ENCODE peak calls at places on chromosomes 13 and 19, in seven cellular contexts. Z is A549, E is tibial artery, X is left ventricle myocardium inferior, D is ascending aorta, P is Panc1, B is tibial nerve. N is an unnamed sample. For H3K4me1, the result is how much of the 10 kb centered on the place peaks cover.

GRCh38 chr19:38676023-38676877 is 28.8 kb downstream of the ACTN4 start:
- DNase-seq in X (no peak), B (no peak), E (no peak), D (no peak), P (no peak), Z (no peak), N (peak)

GRCh38 chr19:32123355-32123940 is 222.0 kb upstream of the ZNF507 start:
- DNase-seq in D (no peak), B (no peak), E (no peak), X (no peak), Z (no peak), P (no peak), N (no peak)

GRCh38 chr19:13037161-13037560 is 41.9 kb downstream of the NFIX start:
- DNase-seq in P (no peak), E (no peak), X (no peak), Z (peak), D (no peak), B (no peak), N (peak)

GRCh38 chr19:7540761-7541480 is 5.4 kb downstream of the PNPLA6 start:
- DNase-seq in P (no peak), X (no peak), Z (peak), E (no peak), B (no peak), D (no peak), N (no peak)

GRCh38 chr19:46919324-46919723 is 58.5 kb downstream of the ARHGAP35 start:
- DNase-seq in P (no peak), E (no peak), D (no peak), Z (no peak), B (no peak), X (no peak), N (no peak)

GRCh38 chr19:41278478-41278877 is 14.3 kb downstream of the HNRNPUL1 start:
- DNase-seq in X (no peak), P (no peak), Z (no peak), B (no peak), E (no peak), D (no peak), N (no peak)

GRCh38 chr19:1213391-1214286 is 8.1 kb downstream of the STK11 start:
- DNase-seq in P (no peak), Z (no peak), B (peak), E (peak), D (peak), X (peak), N (peak)

GRCh38 chr13:34462843-34463242 is 479.2 kb upstream of the NBEA start:
- DNase-seq in B (no peak), D (no peak), Z (peak), P (no peak), E (no peak), X (peak), N (no peak)

GRCh38 chr13:43273362-43273761 is 250.0 kb downstream of the DNAJC15 start:
- DNase-seq in B (no peak), D (no peak), P (no peak), Z (no peak), E (no peak), X (no peak), N (no peak)

GRCh38 chr19:44113784-44114390 is 688 bp downstream of the ZNF225 start:
- DNase-seq in B (no peak), D (no peak), X (no peak), E (no peak), Z (no peak), P (no peak), N (no peak)

GRCh38 chr19:44741258-44741731 is 7.2 kb upstream of the BCL3 start:
- DNase-seq in Z (peak), P (no peak), B (no peak), X (no peak), D (no peak), E (no peak), N (no peak)

GRCh38 chr19:14761607-14762006 is 16.8 kb downstream of the ADGRE2 start:
- DNase-seq in D (no peak), E (no peak), Z (no peak), B (no peak), X (no peak), P (no peak), N (no peak)

GRCh38 chr13:74134226-74134776 is at the start of gene KLF12:
- DNase-seq in P (no peak), B (peak), X (peak), D (peak), E (peak), Z (peak), N (peak)

GRCh38 chr19:18789883-18790565 is 1.1 kb downstream of the COMP start:
- DNase-seq in X (no peak), P (no peak), D (no peak), Z (no peak), B (no peak), E (peak), N (no peak)

GRCh38 chr19:524062-524674 is 7.4 kb upstream of the CDC34 start:
- DNase-seq in D (no peak), X (peak), Z (no peak), P (no peak), E (no peak), B (no peak), N (peak)

GRCh38 chr19:7199613-7200533 is 94.3 kb downstream of the INSR start:
- DNase-seq in P (no peak), Z (peak), B (no peak), D (no peak), E (no peak), X (no peak), N (no peak)

GRCh38 chr19:47229674-47230121 is 1.3 kb downstream of the BBC3 start:
- DNase-seq in P (no peak), B (peak), D (no peak), E (no peak), X (no peak), Z (peak), N (no peak)

GRCh38 chr13:102326381-102327118 is 75.3 kb downstream of the FGF14 start:
- DNase-seq in D (no peak), P (no peak), B (no peak), Z (no peak), E (no peak), X (no peak), N (no peak)

GRCh38 chr19:19599190-19599535 is 19.3 kb downstream of the PBX4 start:
- DNase-seq in D (no peak), E (no peak), P (no peak), X (no peak), B (no peak), Z (no peak), N (no peak)

GRCh38 chr19:4375164-4375619 is 25.2 kb downstream of the SH3GL1 start:
- DNase-seq in E (no peak), P (no peak), D (no peak), Z (peak), X (no peak), B (no peak), N (peak)

GRCh38 chr13:109700176-109700575 is 86.2 kb downstream of the IRS2 start:
- DNase-seq in Z (peak), B (peak), E (peak), X (peak), D (peak), P (no peak), N (peak)

GRCh38 chr19:40139533-40140287 is 49.0 kb upstream of the ZNF780A start:
- DNase-seq in Z (peak), D (no peak), E (no peak), X (no peak), P (peak), B (peak), N (no peak)

GRCh38 chr19:39405930-39406655 is 554 bp upstream of the ZFP36 start:
- DNase-seq in B (peak), E (peak), Z (no peak), D (no peak), P (peak), X (no peak), N (peak)

GRCh38 chr13:32126298-32126697 is 94.7 kb downstream of the FRY start:
- DNase-seq in X (no peak), P (no peak), B (no peak), D (no peak), E (no peak), Z (no peak), N (no peak)

GRCh38 chr19:6362024-6362344 is 653 bp downstream of the CLPP start:
- DNase-seq in X (no peak), P (no peak), B (no peak), Z (no peak), D (no peak), E (no peak), N (no peak)

GRCh38 chr19:48398329-48399235 is 5.1 kb downstream of the GRIN2D start:
- DNase-seq in E (peak), B (peak), X (peak), P (no peak), Z (peak), D (no peak), N (peak)

GRCh38 chr13:75145926-75146325 is 336.0 kb downstream of the TBC1D4 start:
- DNase-seq in Z (no peak), X (no peak), P (no peak), D (no peak), B (no peak), E (no peak), N (no peak)

GRCh38 chr13:100899720-100900316 is 225.2 kb upstream of the TMTC4 start:
- DNase-seq in Z (no peak), D (no peak), E (no peak), B (no peak), X (no peak), P (no peak), N (no peak)

GRCh38 chr19:33998739-33999345 is 173.5 kb upstream of the LSM14A start:
- DNase-seq in B (no peak), D (no peak), P (no peak), Z (peak), X (no peak), E (no peak), N (no peak)

GRCh38 chr19:13689050-13689449 is 75.3 kb upstream of the MRI1 start:
- DNase-seq in X (no peak), D (no peak), B (no peak), P (no peak), Z (peak), E (no peak), N (no peak)

GRCh38 chr13:76667551-76667950 is 218.7 kb downstream of the KCTD12 start:
- DNase-seq in B (peak), D (no peak), X (no peak), P (no peak), E (no peak), Z (peak), N (no peak)

GRCh38 chr13:37168922-37169321 is 63.5 kb upstream of the CSNK1A1L start:
- DNase-seq in E (no peak), B (no peak), D (no peak), P (no peak), X (no peak), Z (no peak), N (no peak)

GRCh38 chr13:57857945-57858344 is 226.4 kb downstream of the PCDH17 start:
- DNase-seq in P (no peak), Z (no peak), D (no peak), B (no peak), X (no peak), E (no peak), N (no peak)

GRCh38 chr13:27262546-27262945 is 8.1 kb upstream of the RASL11A start:
- DNase-seq in B (no peak), X (no peak), P (no peak), Z (no peak), D (no peak), E (no peak), N (no peak)

GRCh38 chr13:27263438-27263837 is 7.2 kb upstream of the RASL11A start:
- DNase-seq in B (no peak), P (no peak), Z (no peak), X (no peak), E (no peak), D (no peak), N (no peak)

GRCh38 chr13:27264181-27264580 is 6.4 kb upstream of the RASL11A start:
- DNase-seq in Z (no peak), D (no peak), P (no peak), X (no peak), E (no peak), B (no peak), N (no peak)

GRCh38 chr13:27266937-27267336 is 3.7 kb upstream of the RASL11A start:
- DNase-seq in E (no peak), P (no peak), Z (no peak), X (no peak), B (no peak), D (no peak), N (no peak)

GRCh38 chr13:27264648-27265047 is 6.0 kb upstream of the RASL11A start:
- DNase-seq in B (no peak), D (no peak), Z (no peak), X (no peak), P (no peak), E (no peak), N (no peak)
- H3K4me1 ChIP-seq in B (under half), D (under half), Z (under half), X (under half), P (under half), E (under half), N (under half)

DNA sequence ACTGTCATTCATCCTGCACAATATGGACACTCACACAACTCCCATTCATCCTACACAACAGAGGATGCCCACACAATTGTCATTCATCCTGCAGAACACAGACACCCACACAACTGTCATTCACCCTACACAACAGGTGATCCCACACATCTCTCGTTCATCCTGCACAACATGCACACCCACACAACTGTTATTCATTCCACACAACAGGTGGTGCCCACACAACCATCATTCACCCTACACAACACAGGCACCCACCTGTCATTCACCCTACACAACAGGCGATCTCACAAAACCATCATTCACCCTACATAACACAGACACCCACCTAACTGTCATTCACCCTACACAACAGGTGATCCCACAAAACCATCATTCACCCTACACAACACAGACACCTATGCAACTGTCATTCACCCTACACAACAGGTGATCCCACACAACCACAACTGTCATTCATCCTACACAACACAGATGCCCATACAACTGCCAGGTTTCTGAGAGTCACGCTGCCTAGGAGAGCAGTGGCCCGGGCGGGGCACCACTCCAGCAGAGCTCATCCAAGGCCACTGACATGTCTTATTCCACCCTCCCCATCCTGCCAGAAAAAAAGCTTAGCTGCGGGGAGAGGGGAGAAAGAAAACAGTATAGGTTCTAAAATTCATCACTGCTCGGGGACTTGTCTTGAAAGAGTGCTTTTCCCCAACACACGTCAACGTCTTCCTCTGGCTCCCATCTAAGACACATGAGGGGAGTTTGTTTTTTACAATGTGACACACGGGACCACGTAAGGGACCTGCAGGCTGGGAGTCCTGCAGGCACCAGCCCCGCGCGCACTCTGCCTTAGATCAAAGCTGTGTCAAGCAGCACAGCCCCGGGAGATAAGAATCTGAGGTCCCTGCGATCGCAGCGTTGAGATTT is 44.0 kb downstream of the KLF2 start:
- DNase-seq in P (no peak), B (no peak), X (no peak), D (no peak), E (no peak), Z (no peak), N (peak)
- H3K4me1 ChIP-seq in P (under half), B (half or more), X (under half), D (under half), E (under half), Z (under half), N (under half)

GRCh38 chr19:2553510-2553909 is 77.6 kb downstream of the GADD45B start:
- DNase-seq in E (no peak), B (no peak), Z (no peak), D (no peak), X (no peak), P (no peak), N (no peak)

GRCh38 chr19:2550431-2551171 is 74.7 kb downstream of the GADD45B start:
- DNase-seq in P (no peak), Z (no peak), B (no peak), D (no peak), E (no peak), X (peak), N (peak)

GRCh38 chr19:2551172-2551863 is 75.4 kb downstream of the GADD45B start:
- DNase-seq in D (no peak), P (no peak), X (no peak), Z (no peak), B (no peak), E (no peak), N (no peak)

GRCh38 chr19:2552859-2553258 is 76.9 kb downstream of the GADD45B start:
- DNase-seq in D (no peak), P (no peak), E (no peak), X (peak), Z (no peak), B (no peak), N (no peak)

DNA sequence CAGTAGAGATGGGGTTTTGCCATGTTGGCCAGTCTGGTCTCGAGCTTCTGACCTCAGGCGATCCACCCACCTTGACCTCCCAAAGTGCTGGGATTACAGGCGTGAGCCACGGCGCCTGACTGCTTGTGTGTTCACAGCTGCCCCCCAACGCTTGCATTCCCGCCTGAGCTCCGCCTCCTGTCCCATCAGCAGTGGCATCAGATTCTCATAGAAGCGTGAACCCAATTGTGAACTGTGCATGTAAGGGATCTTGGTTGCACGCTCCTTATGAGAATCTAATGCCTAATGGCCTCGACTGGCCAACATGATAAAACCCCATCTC is 75.9 kb downstream of the GADD45B start:
- DNase-seq in E (no peak), P (no peak), Z (no peak), B (no peak), X (peak), D (no peak), N (no peak)
- H3K4me1 ChIP-seq in E (under half), P (under half), Z (under half), B (half or more), X (under half), D (under half), N (under half)

GRCh38 chr19:54248016-54248601 is 5.5 kb upstream of the LILRA6 start:
- DNase-seq in P (no peak), E (peak), Z (no peak), B (peak), D (no peak), X (no peak), N (peak)

GRCh38 chr19:54247106-54247930 is 4.7 kb upstream of the LILRA6 start:
- DNase-seq in X (no peak), B (no peak), P (no peak), Z (no peak), E (no peak), D (no peak), N (no peak)

DNA sequence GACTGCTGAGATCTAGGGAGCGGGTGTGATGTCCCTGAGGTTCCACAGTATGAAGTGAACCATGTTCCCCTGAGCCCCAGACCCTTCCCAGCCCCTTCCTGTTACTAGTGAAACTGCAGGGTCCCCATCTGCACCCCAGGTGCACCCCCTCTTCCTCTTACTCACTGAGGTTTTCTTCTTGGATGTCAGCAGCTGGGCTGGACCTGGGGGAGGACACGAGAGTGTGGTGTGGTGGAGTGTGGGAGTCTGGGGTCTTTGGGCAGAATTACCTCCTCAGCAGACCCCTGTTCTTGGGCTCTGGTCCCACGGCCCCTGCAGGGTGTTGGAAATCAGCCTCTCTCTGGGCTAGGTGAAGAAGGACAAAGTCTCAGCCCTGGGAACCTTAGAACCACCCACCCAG is 3.3 kb upstream of the LILRA6 start:
- DNase-seq in D (no peak), B (no peak), P (no peak), Z (no peak), E (no peak), X (no peak), N (no peak)
- H3K4me1 ChIP-seq in D (under half), B (under half), P (under half), Z (under half), E (under half), X (under half), N (under half)